ENCODE peak calls at places on chromosomes 16 and 17, in ten cellular contexts. D is stomach, X is GM04503, F is endothelial cell, G is DMS79 treated with DMSO at 0.1 percent for 48 hours, R is pancreas, I is D341Med, W is left lobe of liver, M is activated B cell treated with CpG ODN at 0.5 μM for 24 hours, N is NCI-H1048. Z is an unnamed sample.

GRCh38 chr17:55624789-55625433 is 97.8 kb downstream of the TMEM100 start:
- DNase-seq in D (no peak), X (no peak), F (no peak), G (no peak), R (no peak), I (no peak), W (no peak), M (no peak), N (no peak), Z (no peak)

GRCh38 chr16:85798901-85799496 is 345 bp downstream of the EMC8 start:
- DNase-seq in D (no peak), X (no peak), F (peak), G (no peak), R (peak), I (peak), W (peak), M (no peak), N (no peak), Z (peak)

GRCh38 chr16:65315004-65315398 is 193.1 kb upstream of the CDH11 start:
- DNase-seq in D (no peak), X (no peak), F (no peak), G (no peak), R (no peak), I (no peak), W (no peak), M (no peak), N (no peak), Z (no peak)

GRCh38 chr16:80346160-80346632 is 194.6 kb upstream of the DYNLRB2 start:
- DNase-seq in D (no peak), X (peak), F (no peak), G (peak), R (no peak), I (no peak), W (no peak), M (no peak), N (no peak), Z (no peak)

GRCh38 chr16:86931410-86931941 is 353.1 kb downstream of the FOXL1 start:
- DNase-seq in D (no peak), X (peak), F (no peak), G (no peak), R (no peak), I (no peak), W (no peak), M (no peak), N (no peak), Z (no peak)

GRCh38 chr17:39069114-39069756 is 82.2 kb downstream of the PLXDC1 start:
- DNase-seq in D (no peak), X (no peak), F (peak), G (peak), R (no peak), I (peak), W (no peak), M (no peak), N (no peak), Z (no peak)

GRCh38 chr17:28010406-28010805 is 32.1 kb upstream of the NLK start:
- DNase-seq in D (no peak), X (no peak), F (no peak), G (no peak), R (no peak), I (no peak), W (no peak), M (no peak), N (no peak), Z (no peak)

GRCh38 chr17:16853661-16854320 is 118.1 kb downstream of the TNFRSF13B start:
- DNase-seq in D (no peak), X (no peak), F (no peak), G (no peak), R (no peak), I (no peak), W (no peak), M (no peak), N (no peak), Z (no peak)

GRCh38 chr16:13839577-13839976 is 80.4 kb upstream of the ERCC4 start:
- DNase-seq in D (no peak), X (no peak), F (no peak), G (no peak), R (no peak), I (no peak), W (no peak), M (no peak), N (no peak), Z (no peak)

GRCh38 chr17:81980752-81981239 is 3.4 kb downstream of the ASPSCR1 start:
- DNase-seq in D (no peak), X (no peak), F (no peak), G (peak), R (no peak), I (no peak), W (no peak), M (no peak), N (no peak), Z (no peak)

GRCh38 chr17:7587831-7588230 is 2.1 kb downstream of the SOX15 start:
- DNase-seq in D (no peak), X (no peak), F (no peak), G (no peak), R (no peak), I (no peak), W (no peak), M (no peak), N (no peak), Z (no peak)

GRCh38 chr17:72338847-72339790 is 218.3 kb downstream of the SOX9 start:
- DNase-seq in D (no peak), X (peak), F (peak), G (no peak), R (peak), I (no peak), W (no peak), M (no peak), N (no peak), Z (no peak)

GRCh38 chr17:41492771-41493170 is 3.1 kb upstream of the KRT36 start:
- DNase-seq in D (no peak), X (no peak), F (no peak), G (peak), R (peak), I (no peak), W (no peak), M (no peak), N (no peak), Z (no peak)

GRCh38 chr16:89119161-89119621 is 25.5 kb downstream of the ACSF3 start:
- DNase-seq in D (no peak), X (no peak), F (no peak), G (no peak), R (peak), I (no peak), W (no peak), M (no peak), N (no peak), Z (no peak)

GRCh38 chr16:58105619-58106018 is 23.6 kb downstream of the CFAP20 start:
- DNase-seq in D (no peak), X (no peak), F (no peak), G (no peak), R (no peak), I (no peak), W (no peak), M (no peak), N (no peak), Z (no peak)

GRCh38 chr16:70770968-70771552 is 29.9 kb downstream of the VAC14 start:
- DNase-seq in D (peak), X (no peak), F (peak), G (no peak), R (peak), I (peak), W (peak), M (peak), N (no peak), Z (peak)

GRCh38 chr16:89315791-89316581 is 98.5 kb downstream of the ZNF778 start:
- DNase-seq in D (peak), X (peak), F (peak), G (no peak), R (no peak), I (no peak), W (no peak), M (no peak), N (no peak), Z (no peak)

GRCh38 chr17:17356149-17356930 is 53.2 kb downstream of the NT5M start:
- DNase-seq in D (peak), X (no peak), F (peak), G (peak), R (peak), I (peak), W (peak), M (peak), N (peak), Z (peak)

GRCh38 chr16:67872131-67872630 is 671 bp upstream of the EDC4 start:
- DNase-seq in D (no peak), X (no peak), F (no peak), G (no peak), R (no peak), I (no peak), W (no peak), M (no peak), N (no peak), Z (no peak)

GRCh38 chr17:33086041-33086440 is 94.4 kb downstream of the SPACA3 start:
- DNase-seq in D (no peak), X (no peak), F (no peak), G (no peak), R (no peak), I (no peak), W (no peak), M (no peak), N (no peak), Z (no peak)

GRCh38 chr17:60107526-60108257 is 29.0 kb upstream of the HEATR6 start:
- DNase-seq in D (no peak), X (no peak), F (no peak), G (no peak), R (no peak), I (peak), W (no peak), M (no peak), N (no peak), Z (no peak)

GRCh38 chr16:56630134-56630533 is 2.3 kb upstream of the MT1M start:
- DNase-seq in D (no peak), X (no peak), F (no peak), G (no peak), R (no peak), I (no peak), W (no peak), M (no peak), N (no peak), Z (no peak)

GRCh38 chr16:6524501-6524900 is 808.1 kb upstream of the RBFOX1 start:
- DNase-seq in D (no peak), X (no peak), F (no peak), G (no peak), R (no peak), I (no peak), W (no peak), M (no peak), N (no peak), Z (no peak)

GRCh38 chr17:81405382-81406005 is 10.2 kb downstream of the BAHCC1 start:
- DNase-seq in D (no peak), X (no peak), F (no peak), G (no peak), R (no peak), I (no peak), W (no peak), M (no peak), N (no peak), Z (no peak)

GRCh38 chr16:73610605-73611177 is 562.8 kb upstream of the ZFHX3 start:
- DNase-seq in D (no peak), X (no peak), F (peak), G (no peak), R (no peak), I (no peak), W (no peak), M (no peak), N (no peak), Z (no peak)